ENCODE peak calls at places on chromosomes 1 and 21, in six cellular contexts. J, R, E, P, L and Y are unnamed samples.

GRCh38 chr1:53343831-53344668 is 16.2 kb upstream of the LRP8 start:
- DNase-seq in J (peak), R (peak), E (no peak), P (no peak), L (no peak), Y (no peak)

GRCh38 chr1:223031690-223032601 is 111.1 kb downstream of the TLR5 start:
- DNase-seq in J (peak), R (no peak), E (no peak), P (no peak), L (peak), Y (no peak)

GRCh38 chr1:13469343-13469742 is 44.5 kb downstream of the LRRC38 start:
- DNase-seq in J (no peak), R (peak), E (peak), P (no peak), L (no peak), Y (no peak)

GRCh38 chr1:20185834-20186782 is at the start of the genes PLA2G2C and UBXN10:
- DNase-seq in J (no peak), R (peak), E (peak), P (no peak), L (no peak), Y (no peak)

GRCh38 chr1:167777253-167777618 is 55.5 kb downstream of the MPZL1 start:
- DNase-seq in J (no peak), R (no peak), E (no peak), P (no peak), L (no peak), Y (no peak)

GRCh38 chr21:42219606-42220137 is 732 bp downstream of the ABCG1 start:
- DNase-seq in J (peak), R (peak), E (peak), P (no peak), L (no peak), Y (no peak)

GRCh38 chr1:150613061-150613920 is 16.1 kb downstream of the ENSA start:
- DNase-seq in J (no peak), R (peak), E (peak), P (peak), L (no peak), Y (no peak)

GRCh38 chr1:244515680-244516079 is 54.6 kb downstream of the CATSPERE start:
- DNase-seq in J (no peak), R (no peak), E (no peak), P (no peak), L (no peak), Y (no peak)

GRCh38 chr1:181179980-181180964 is 91.8 kb downstream of the IER5 start:
- DNase-seq in J (peak), R (peak), E (no peak), P (peak), L (no peak), Y (peak)

GRCh38 chr1:59487335-59488031 is 190.6 kb downstream of the FGGY start:
- DNase-seq in J (no peak), R (peak), E (no peak), P (peak), L (no peak), Y (no peak)

GRCh38 chr1:26281091-26281958 is 1.4 kb downstream of the SH3BGRL3 start:
- DNase-seq in J (no peak), R (no peak), E (no peak), P (no peak), L (no peak), Y (no peak)

GRCh38 chr1:160017592-160017991 is 14.2 kb downstream of the PIGM start:
- DNase-seq in J (no peak), R (no peak), E (no peak), P (no peak), L (no peak), Y (no peak)

GRCh38 chr1:218259800-218260199 is 25.3 kb upstream of the RRP15 start:
- DNase-seq in J (no peak), R (peak), E (peak), P (no peak), L (no peak), Y (no peak)

GRCh38 chr1:191608367-191608766 is 549.9 kb upstream of the RGS18 start:
- DNase-seq in J (no peak), R (no peak), E (peak), P (no peak), L (no peak), Y (no peak)

GRCh38 chr1:96808186-96808585 is 86.6 kb downstream of the PTBP2 start:
- DNase-seq in J (no peak), R (no peak), E (no peak), P (no peak), L (no peak), Y (no peak)

GRCh38 chr1:227785094-227785811 is 30.2 kb upstream of the PRSS38 start:
- DNase-seq in J (no peak), R (no peak), E (peak), P (no peak), L (no peak), Y (no peak)

GRCh38 chr1:119617751-119618691 is 30.0 kb downstream of the ZNF697 start:
- DNase-seq in J (no peak), R (no peak), E (no peak), P (no peak), L (no peak), Y (no peak)

GRCh38 chr1:58909162-58909560 is 125.3 kb upstream of the JUN start:
- DNase-seq in J (no peak), R (no peak), E (no peak), P (no peak), L (no peak), Y (no peak)

GRCh38 chr1:4600615-4601460 is 53.6 kb upstream of the AJAP1 start:
- DNase-seq in J (no peak), R (no peak), E (no peak), P (no peak), L (no peak), Y (no peak)

GRCh38 chr1:239987103-239987745 is 104.5 kb upstream of the FMN2 start:
- DNase-seq in J (no peak), R (peak), E (peak), P (peak), L (peak), Y (peak)

GRCh38 chr1:155022136-155022926 is 11.2 kb downstream of the DCST2 start:
- DNase-seq in J (no peak), R (no peak), E (no peak), P (no peak), L (no peak), Y (no peak)

GRCh38 chr1:183966487-183966886 is 71.0 kb downstream of the COLGALT2 start:
- DNase-seq in J (no peak), R (no peak), E (no peak), P (no peak), L (no peak), Y (no peak)

GRCh38 chr1:111392042-111392441 is 35.5 kb downstream of the OVGP1 start:
- DNase-seq in J (no peak), R (no peak), E (no peak), P (no peak), L (no peak), Y (no peak)

GRCh38 chr1:228403231-228403631 is 3.4 kb downstream of the TRIM11 start:
- DNase-seq in J (no peak), R (no peak), E (no peak), P (no peak), L (no peak), Y (no peak)

GRCh38 chr1:153697191-153697872 is 18.8 kb downstream of the NPR1 start:
- DNase-seq in J (no peak), R (peak), E (no peak), P (no peak), L (peak), Y (no peak)

GRCh38 chr1:53321366-53321765 is 6.5 kb downstream of the LRP8 start:
- DNase-seq in J (no peak), R (no peak), E (peak), P (no peak), L (no peak), Y (no peak)

GRCh38 chr1:214058071-214058470 is 70.3 kb downstream of the PROX1 start:
- DNase-seq in J (no peak), R (no peak), E (no peak), P (no peak), L (no peak), Y (no peak)

GRCh38 chr1:91847851-91848250 is 38.1 kb downstream of the TGFBR3 start:
- DNase-seq in J (no peak), R (no peak), E (no peak), P (no peak), L (no peak), Y (no peak)

GRCh38 chr21:36028127-36029069 is 31.9 kb downstream of the SETD4 start:
- DNase-seq in J (peak), R (peak), E (peak), P (peak), L (peak), Y (peak)

GRCh38 chr1:227315500-227316346 is 2.6 kb downstream of the CDC42BPA start:
- DNase-seq in J (no peak), R (peak), E (no peak), P (peak), L (peak), Y (no peak)

GRCh38 chr21:35792569-35792968 is 267.8 kb downstream of the SETD4 start:
- DNase-seq in J (no peak), R (no peak), E (peak), P (no peak), L (no peak), Y (no peak)

GRCh38 chr1:79380078-79380477 is 373.5 kb upstream of the ADGRL4 start:
- DNase-seq in J (no peak), R (no peak), E (no peak), P (no peak), L (no peak), Y (no peak)

GRCh38 chr1:228176461-228177182 is 11.0 kb downstream of the IBA57 start:
- DNase-seq in J (no peak), R (no peak), E (no peak), P (no peak), L (no peak), Y (no peak)

GRCh38 chr21:15028186-15028585 is 36.6 kb downstream of the NRIP1 start:
- DNase-seq in J (no peak), R (no peak), E (no peak), P (no peak), L (no peak), Y (no peak)

GRCh38 chr1:76068542-76068941 is 6.0 kb upstream of the ST6GALNAC3 start:
- DNase-seq in J (no peak), R (no peak), E (no peak), P (no peak), L (no peak), Y (no peak)

GRCh38 chr1:41855713-41856112 is 63.0 kb downstream of the HIVEP3 start:
- DNase-seq in J (no peak), R (no peak), E (no peak), P (no peak), L (no peak), Y (no peak)

GRCh38 chr1:205454903-205455335 is 926 bp downstream of the BLACAT1 start:
- DNase-seq in J (no peak), R (no peak), E (no peak), P (no peak), L (no peak), Y (no peak)
- TF ChIP-seq CTCF in J (no peak), R (no peak), E (no peak), P (peak), L (no peak), Y (no peak)

GRCh38 chr1:12454406-12455391 is 163.3 kb downstream of the DHRS3 start:
- DNase-seq in J (no peak), R (no peak), E (no peak), P (peak), L (peak), Y (no peak)
- H3K27ac ChIP-seq in J (peak), R (peak), E (no peak), P (peak), L (peak), Y (peak)

GRCh38 chr1:176199707-176200106 is 7.4 kb downstream of the COP1 start:
- DNase-seq in J (no peak), R (no peak), E (no peak), P (no peak), L (no peak), Y (no peak)
- H3K4me3 ChIP-seq in J (no peak), R (no peak), E (peak), P (no peak), L (no peak), Y (no peak)

GRCh38 chr1:175629318-175629694 is 114.1 kb downstream of the TNR start:
- DNase-seq in J (no peak), R (no peak), E (no peak), P (no peak), L (no peak), Y (no peak)

GRCh38 chr1:175632667-175633066 is 110.7 kb downstream of the TNR start:
- DNase-seq in J (no peak), R (no peak), E (no peak), P (no peak), L (no peak), Y (no peak)

GRCh38 chr1:175628548-175629317 is 114.7 kb downstream of the TNR start:
- DNase-seq in J (no peak), R (no peak), E (no peak), P (no peak), L (peak), Y (no peak)

GRCh38 chr1:175633801-175634200 is 109.6 kb downstream of the TNR start:
- DNase-seq in J (no peak), R (no peak), E (no peak), P (no peak), L (no peak), Y (no peak)

DNA sequence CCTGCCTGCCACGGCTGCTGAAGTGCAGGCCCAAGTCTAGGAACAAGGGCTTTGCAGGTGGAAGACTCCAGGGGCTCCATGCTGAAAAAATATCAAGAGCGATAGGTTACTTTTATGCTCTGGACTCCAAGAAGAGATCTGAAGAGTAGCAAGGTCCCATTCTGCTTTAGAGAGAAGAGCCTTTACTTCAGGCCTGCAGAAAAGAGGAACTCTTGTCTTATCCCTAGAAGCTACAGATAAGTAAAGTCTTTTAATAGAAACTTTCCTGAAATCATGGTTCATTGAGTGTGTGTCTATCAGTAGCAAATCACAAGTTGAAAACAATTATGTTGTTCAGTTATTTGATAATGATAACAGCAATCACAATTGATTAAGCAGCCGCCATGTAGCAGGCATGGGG is 113.3 kb downstream of the TNR start:
- DNase-seq in J (no peak), R (no peak), E (no peak), P (no peak), L (no peak), Y (no peak)
- TF ChIP-seq CTCF in J (no peak), R (no peak), E (no peak), P (no peak), L (no peak), Y (no peak)

GRCh38 chr1:1921901-1922753 is 3.0 kb upstream of the TMEM52 start:
- DNase-seq in J (no peak), R (peak), E (no peak), P (no peak), L (no peak), Y (no peak)
- H3K27ac ChIP-seq in J (no peak), R (peak), E (no peak), P (no peak), L (no peak), Y (no peak)

GRCh38 chr1:23227806-23228205 is 10.5 kb upstream of the HTR1D start:
- DNase-seq in J (no peak), R (no peak), E (no peak), P (no peak), L (no peak), Y (no peak)
- H3K4me3 ChIP-seq in J (no peak), R (no peak), E (no peak), P (no peak), L (no peak), Y (no peak)